ENCODE peak calls at places on chromosomes 11 and 22, in four cellular contexts. Z is H1, D is IMR-90, P is K562. W is an unnamed sample.
A peak's percentile ranks its signal among the peaks of the same experiment; 100 is the strongest.

GRCh38 chr11:116192509-116193206 is 580.1 kb downstream of the BUD13 start:
- DNase-seq in Z (no peak), P (no peak), D (no peak), W (no peak)

GRCh38 chr11:61004841-61005240 is 33.4 kb downstream of the CD6 start:
- DNase-seq in P (no peak), D (no peak), Z (no peak), W (no peak)

GRCh38 chr11:76067099-76067498 is 139.2 kb downstream of the WNT11 start:
- DNase-seq in Z (no peak), P (no peak), D (peak; percentile 35), W (no peak)

GRCh38 chr11:77421041-77421723 is 52.7 kb downstream of the PAK1 start:
- DNase-seq in P (no peak), D (no peak), Z (no peak), W (no peak)

GRCh38 chr22:37514526-37515051 is 4.6 kb downstream of the CARD10 start:
- DNase-seq in D (no peak), Z (no peak), P (no peak), W (no peak)

GRCh38 chr11:5737672-5738071 is 1.4 kb downstream of the OR56B1 start:
- DNase-seq in P (no peak), Z (no peak), D (no peak), W (no peak)

GRCh38 chr22:49075150-49075549 is 752.5 kb downstream of the BRD1 start:
- DNase-seq in Z (no peak), P (no peak), D (no peak), W (no peak)

GRCh38 chr11:120527111-120527748 is 15.7 kb downstream of the GRIK4 start:
- DNase-seq in Z (peak; percentile 87), P (no peak), D (peak; percentile 57), W (no peak)

DNA sequence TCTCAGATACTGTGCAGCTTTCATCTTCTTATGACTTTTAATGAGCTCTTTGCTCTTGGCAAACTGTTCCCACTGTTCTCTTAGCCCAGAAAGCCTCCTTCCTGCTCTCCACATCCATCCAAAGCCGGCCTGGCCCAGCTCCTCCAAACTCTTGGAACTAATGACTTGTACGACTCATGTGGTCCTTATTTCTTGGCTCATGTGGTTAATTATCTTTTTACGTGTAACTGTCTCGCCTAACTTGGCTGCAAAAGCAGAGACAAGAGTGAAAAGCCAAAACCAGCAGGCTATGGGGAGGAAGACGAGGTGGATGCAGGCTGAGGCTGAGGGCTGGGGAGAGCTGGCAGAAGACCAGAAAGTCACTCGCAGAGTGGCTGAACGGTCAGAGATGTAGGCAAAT is 5.5 kb downstream of the CSNK2A3 start:
- DNase-seq in Z (no peak), P (no peak), D (no peak), W (no peak)
- TF ChIP-seq CHD1 in Z (no peak), P (no peak), D (no peak), W (no peak)

GRCh38 chr11:132658696-132659095 is 873.6 kb downstream of the OPCML start:
- DNase-seq in D (no peak), Z (no peak), P (no peak), W (no peak)
- TF ChIP-seq CHD1 in D (no peak), Z (no peak), P (no peak), W (no peak)

DNA sequence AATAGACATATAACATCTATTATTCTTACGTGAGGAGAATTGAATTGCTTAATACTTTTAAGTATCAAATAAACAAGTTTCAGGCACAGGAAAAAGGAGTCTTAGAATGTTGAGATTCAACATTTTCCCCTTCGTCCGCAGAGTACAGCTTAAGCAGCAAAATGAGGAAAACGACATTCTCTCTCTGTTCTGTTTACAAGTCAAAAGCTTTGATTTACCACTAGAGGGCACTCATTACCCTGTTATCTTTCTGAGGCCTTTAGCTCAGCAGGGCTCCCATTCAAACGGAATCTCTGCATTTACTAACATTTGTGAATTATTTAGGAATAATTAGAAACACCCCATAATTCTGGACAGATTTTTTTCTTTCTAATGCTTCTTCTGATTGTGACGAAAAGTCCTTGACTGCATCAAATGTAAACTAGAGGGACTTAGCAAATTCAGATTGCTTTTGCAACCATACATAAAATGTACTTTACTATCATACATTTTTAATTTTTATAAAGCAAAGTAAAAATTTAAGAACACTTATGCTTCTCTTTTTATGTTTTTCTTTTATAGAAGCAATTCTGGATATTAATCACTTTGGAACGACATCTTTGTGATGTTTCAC is 75.0 kb downstream of the JRKL start:
- DNase-seq in D (peak; percentile 78), Z (no peak), P (peak; percentile 76), W (peak; percentile 11)
- TF ChIP-seq CHD1 in D (no peak), Z (no peak), P (no peak), W (no peak)

GRCh38 chr11:83751041-83751440 is 464.9 kb upstream of the CCDC90B start:
- DNase-seq in P (no peak), Z (no peak), D (no peak), W (no peak)
- TF ChIP-seq CHD1 in P (no peak), Z (no peak), D (no peak), W (no peak)

GRCh38 chr11:1947592-1948237 is 583 bp downstream of the MRPL23 start:
- DNase-seq in D (no peak), P (no peak), Z (no peak), W (no peak)

GRCh38 chr11:1946812-1947480 is at the start of gene MRPL23:
- DNase-seq in P (no peak), Z (no peak), D (no peak), W (no peak)

GRCh38 chr11:1943977-1944376 is 3.2 kb upstream of the MRPL23 start:
- DNase-seq in D (peak; percentile 5), Z (peak; percentile 42), P (no peak), W (no peak)

GRCh38 chr11:1942541-1943260 is 4.4 kb upstream of the MRPL23 start:
- DNase-seq in P (no peak), Z (no peak), D (no peak), W (no peak)

DNA sequence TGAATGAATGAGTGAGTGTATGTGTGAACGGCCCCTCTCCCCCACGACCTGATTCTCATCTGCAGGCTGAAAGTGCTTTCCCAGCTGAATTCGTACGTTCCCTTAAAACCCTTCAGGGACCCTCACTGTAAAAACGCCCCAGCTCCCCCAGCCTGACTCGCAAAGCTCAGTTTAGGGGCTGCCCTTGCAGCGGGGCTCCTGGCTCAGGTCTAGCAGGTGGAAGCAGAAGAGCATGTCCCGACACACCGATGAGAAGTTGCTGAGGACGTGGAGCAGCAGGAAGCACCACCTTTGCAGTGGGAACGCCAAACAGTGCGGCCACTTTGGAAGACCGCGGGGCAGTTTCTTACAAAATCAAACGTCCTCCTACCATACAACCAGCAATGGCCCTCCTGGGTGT is 3.6 kb upstream of the MRPL23 start:
- DNase-seq in D (no peak), Z (peak; percentile 49), P (no peak), W (no peak)
- TF ChIP-seq CHD1 in D (no peak), Z (no peak), P (no peak), W (no peak)

GRCh38 chr11:110874651-110875050 is 162.4 kb upstream of the ARHGAP20 start:
- DNase-seq in Z (no peak), D (no peak), P (no peak), W (no peak)
- TF ChIP-seq CHD1 in Z (no peak), D (no peak), P (no peak), W (no peak)

GRCh38 chr22:24270556-24271405 is at the start of gene SPECC1L:
- DNase-seq in Z (peak; percentile 97), D (peak; percentile 91), P (peak; percentile 94), W (peak; percentile 71)

GRCh38 chr22:24265734-24266133 is 4.9 kb upstream of the SPECC1L start:
- DNase-seq in Z (no peak), P (no peak), D (peak; percentile 5), W (no peak)

GRCh38 chr22:24271406-24271760 is 752 bp downstream of the SPECC1L start:
- DNase-seq in P (no peak), Z (no peak), D (peak; percentile 12), W (no peak)
- TF ChIP-seq CHD1 in P (no peak), Z (no peak), D (no peak), W (no peak)

DNA sequence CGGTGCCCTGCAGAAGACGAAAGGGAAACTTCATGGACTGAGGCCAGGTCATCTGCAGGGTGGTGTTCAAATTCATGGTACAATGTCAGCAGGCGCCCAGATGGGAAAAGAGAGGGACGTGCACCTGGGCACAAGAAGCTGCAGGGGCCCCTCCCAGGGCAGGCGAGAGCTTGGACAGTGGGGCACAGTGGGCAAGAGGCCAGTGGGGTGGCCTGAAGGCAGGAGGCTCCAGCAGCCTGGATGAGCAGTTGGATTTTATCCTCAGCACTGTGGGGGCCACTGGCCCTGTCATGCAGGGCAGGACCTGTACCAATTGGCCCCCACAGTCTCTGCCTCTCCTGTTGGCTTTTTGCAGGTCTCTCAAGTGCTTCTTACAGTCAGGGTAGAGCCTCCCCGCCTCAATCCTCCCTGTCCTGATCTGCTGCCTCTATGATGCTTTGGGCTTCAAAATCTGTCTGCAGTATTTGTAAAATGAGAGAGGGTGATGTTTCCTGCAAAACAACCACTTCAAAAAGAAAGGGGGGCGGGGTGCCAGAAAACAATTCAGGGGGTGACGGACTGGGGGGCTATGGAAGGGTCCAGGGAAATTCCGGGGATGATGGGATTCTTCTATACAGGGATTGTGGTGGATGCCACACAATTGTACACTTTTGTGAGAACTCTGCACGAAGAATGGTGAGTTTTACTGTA is 1.7 kb upstream of the BID start:
- DNase-seq in P (no peak), D (no peak), Z (no peak), W (no peak)
- TF ChIP-seq CHD1 in P (no peak), D (no peak), Z (no peak), W (no peak)